ENCODE peak calls at places on chromosomes 6 and 20, in eight cellular contexts. A is ureter; P is activated CD4-positive, alpha-beta T cell treated with anti-CD3 and anti-CD28 coated beads, Interleukin-2, amount 50 U/mL, for 48 hours; V is AG04450; N is hepatocyte; C is CD4-positive, CD25-positive, alpha-beta regulatory T cell; R is ovary; F is HEK293T. I is an unnamed sample.

GRCh38 chr20:56724246-56724757 is 95.2 kb downstream of the TFAP2C start:
- DNase-seq in F (no peak), N (no peak), C (no peak), V (no peak), R (no peak), A (no peak), P (no peak), I (no peak)

GRCh38 chr6:39841291-39841690 is 49.1 kb downstream of the DAAM2 start:
- DNase-seq in P (no peak), N (no peak), C (no peak), F (peak), A (no peak), V (no peak), R (no peak), I (no peak)

GRCh38 chr6:18155864-18156396 is 708 bp downstream of the KDM1B start:
- DNase-seq in F (peak), V (no peak), C (no peak), N (peak), A (peak), P (peak), R (no peak), I (no peak)

GRCh38 chr6:168217880-168218537 is 101.6 kb downstream of the DACT2 start:
- DNase-seq in F (no peak), P (no peak), R (no peak), C (no peak), A (no peak), V (no peak), N (no peak), I (no peak)

GRCh38 chr6:108592371-108593337 is 31.9 kb downstream of the FOXO3 start:
- DNase-seq in N (no peak), F (peak), P (peak), R (no peak), A (no peak), V (no peak), C (peak), I (peak)

GRCh38 chr6:147448212-147448611 is 60.3 kb upstream of the SAMD5 start:
- DNase-seq in V (no peak), N (no peak), R (no peak), P (no peak), A (no peak), F (no peak), C (no peak), I (no peak)

GRCh38 chr20:61765871-61766654 is 299.6 kb downstream of the TAF4 start:
- DNase-seq in N (no peak), V (no peak), P (no peak), A (no peak), C (no peak), R (no peak), F (peak), I (no peak)

GRCh38 chr6:74250161-74250560 is 554.2 kb downstream of the CD109 start:
- DNase-seq in C (no peak), N (no peak), P (no peak), R (no peak), V (no peak), F (no peak), A (no peak), I (no peak)

GRCh38 chr6:170089937-170090335 is 200.9 kb downstream of the DLL1 start:
- DNase-seq in P (peak), V (no peak), R (no peak), A (no peak), F (no peak), C (no peak), N (no peak), I (no peak)

GRCh38 chr6:106581468-106581867 is 47.8 kb downstream of the RTN4IP1 start:
- DNase-seq in R (no peak), F (no peak), V (no peak), C (no peak), N (no peak), P (no peak), A (no peak), I (no peak)

GRCh38 chr20:41428285-41428684 is 61.7 kb upstream of the EMILIN3 start:
- DNase-seq in R (no peak), P (no peak), C (peak), V (peak), A (no peak), F (no peak), N (peak), I (no peak)